ENCODE peak calls at places on chromosome 5, in five cellular contexts. Q, D, A, E and Z are unnamed samples. For H3K9me3, the result is how much of the 10 kb centered on the place peaks cover.

GRCh38 chr5:21654-22233 is 70.2 kb upstream of the PLEKHG4B start:
- DNase-seq in Q (no peak), D (no peak), A (peak), E (no peak), Z (no peak)

GRCh38 chr5:173969167-173970049 is 19.6 kb upstream of the C5orf47 start:
- DNase-seq in Q (no peak), D (no peak), A (peak), E (peak), Z (no peak)

GRCh38 chr5:54173251-54173650 is 137.1 kb downstream of the ARL15 start:
- DNase-seq in Q (no peak), D (no peak), A (no peak), E (no peak), Z (no peak)

GRCh38 chr5:124512236-124512635 is 234.2 kb downstream of the ZNF608 start:
- DNase-seq in Q (no peak), D (no peak), A (no peak), E (no peak), Z (no peak)

GRCh38 chr5:95284512-95285405 is at the start of gene MCTP1:
- DNase-seq in Q (no peak), D (no peak), A (peak), E (no peak), Z (no peak)

GRCh38 chr5:163790497-163790896 is 285.1 kb downstream of the MAT2B start:
- DNase-seq in Q (no peak), D (no peak), A (no peak), E (no peak), Z (no peak)

GRCh38 chr5:33238826-33239670 is 201.7 kb upstream of the TARS1 start:
- DNase-seq in Q (no peak), D (no peak), A (no peak), E (no peak), Z (no peak)

GRCh38 chr5:149030392-149030791 is 32.5 kb downstream of the SH3TC2 start:
- DNase-seq in Q (no peak), D (no peak), A (no peak), E (no peak), Z (no peak)

GRCh38 chr5:82719368-82719767 is 357.8 kb downstream of the TMEM167A start:
- DNase-seq in Q (no peak), D (no peak), A (no peak), E (no peak), Z (no peak)

GRCh38 chr5:77775773-77776605 is at the start of gene TBCA:
- DNase-seq in Q (peak), D (peak), A (peak), E (peak), Z (peak)

GRCh38 chr5:59731829-59732228 is 161.7 kb downstream of the PDE4D start:
- DNase-seq in Q (no peak), D (no peak), A (no peak), E (no peak), Z (no peak)

GRCh38 chr5:163189023-163189553 is 248.3 kb upstream of the CCNG1 start:
- DNase-seq in Q (no peak), D (no peak), A (no peak), E (no peak), Z (no peak)

GRCh38 chr5:68548959-68549676 is 333.6 kb downstream of the PIK3R1 start:
- DNase-seq in Q (no peak), D (no peak), A (peak), E (peak), Z (no peak)

DNA sequence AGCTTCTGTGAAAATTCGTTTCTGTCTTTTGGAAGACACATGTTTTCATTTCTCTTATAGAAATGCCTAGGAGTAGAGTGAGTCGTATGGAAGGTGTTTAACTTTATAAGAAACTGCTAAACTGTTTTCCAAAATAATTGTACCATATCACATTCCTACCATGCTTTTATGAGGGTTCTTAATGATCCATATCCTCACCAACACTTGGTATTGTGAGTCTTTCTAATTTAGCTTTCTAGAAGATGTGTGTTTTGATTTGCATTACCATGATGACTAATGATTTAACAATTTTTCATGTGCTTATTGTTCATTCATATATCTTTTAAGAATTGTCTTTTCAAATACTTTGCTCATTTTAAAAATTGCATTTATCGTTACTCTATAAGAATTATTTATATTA is 223.6 kb downstream of the COMMD10 start:
- DNase-seq in Q (no peak), D (no peak), A (no peak), E (no peak), Z (no peak)
- H3K9me3 ChIP-seq in Q (under half), D (under half), A (under half), E (under half), Z (under half)

DNA sequence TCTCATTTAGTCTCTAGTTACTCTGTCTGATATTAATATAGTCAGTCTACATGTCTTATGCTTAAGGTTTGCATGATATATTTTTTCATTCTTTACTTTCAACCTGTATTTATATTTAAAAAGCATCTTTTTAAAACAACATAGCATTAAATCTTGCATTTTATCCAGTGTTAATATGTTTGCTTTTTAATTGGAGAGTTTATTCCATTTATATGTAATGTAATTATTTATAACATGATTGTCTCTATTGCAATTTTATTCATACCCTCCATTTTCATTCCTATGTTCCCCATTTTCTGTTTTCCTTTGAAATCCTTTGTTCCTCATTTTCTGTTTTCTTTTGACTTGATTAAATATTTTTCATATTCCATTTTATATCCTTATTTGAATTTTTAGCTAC is 13.3 kb downstream of the PCDHB15 start:
- DNase-seq in Q (no peak), D (no peak), A (no peak), E (no peak), Z (no peak)
- H3K9me3 ChIP-seq in Q (half or more), D (under half), A (half or more), E (half or more), Z (under half)

DNA sequence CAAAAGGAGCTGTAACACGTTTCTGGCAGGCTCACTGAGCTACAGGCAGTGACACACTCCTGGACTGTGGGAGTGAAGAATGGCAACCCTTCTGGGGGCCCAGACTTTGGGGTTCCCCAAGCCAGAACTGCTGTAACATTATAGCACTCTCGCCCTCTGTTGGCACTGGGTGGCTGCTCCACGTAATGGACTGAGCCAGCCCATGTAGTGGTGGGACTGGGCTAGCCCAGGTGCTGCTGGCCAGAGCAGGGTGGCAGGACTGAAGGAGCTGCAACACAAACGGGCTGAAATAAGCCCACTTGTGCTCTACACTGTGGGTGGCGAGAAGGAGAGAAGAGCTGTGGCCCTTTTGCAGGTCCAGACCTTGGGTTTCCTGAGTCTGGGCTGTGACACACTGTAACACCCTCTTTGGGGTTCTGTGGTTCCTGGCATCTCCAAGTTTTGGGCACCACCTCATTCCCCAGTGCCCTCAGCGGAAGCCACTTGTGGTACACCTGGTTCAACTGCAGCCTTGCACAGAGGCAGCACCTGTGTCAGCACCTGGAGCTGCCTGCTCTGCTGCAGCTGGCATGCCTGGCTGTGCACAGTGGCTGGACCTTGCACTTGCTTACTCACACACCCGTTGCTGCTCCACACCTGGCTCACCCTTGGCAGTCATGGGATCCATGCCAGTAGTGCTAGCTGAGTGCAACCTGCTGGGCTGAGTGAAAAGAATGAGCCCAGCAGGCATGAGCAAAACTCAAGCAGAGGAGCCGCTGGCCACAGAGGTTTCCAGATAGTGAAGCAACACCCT is 95.0 kb upstream of the PRR16 start:
- DNase-seq in Q (no peak), D (no peak), A (no peak), E (peak), Z (no peak)
- H3K9me3 ChIP-seq in Q (under half), D (under half), A (under half), E (under half), Z (under half)

GRCh38 chr5:135484563-135485157 is 32.5 kb upstream of the TIFAB start:
- DNase-seq in Q (no peak), D (no peak), A (no peak), E (no peak), Z (no peak)

GRCh38 chr5:135481387-135481786 is 29.2 kb upstream of the TIFAB start:
- DNase-seq in Q (no peak), D (no peak), A (no peak), E (no peak), Z (no peak)

GRCh38 chr5:135482383-135482933 is 30.3 kb upstream of the TIFAB start:
- DNase-seq in Q (no peak), D (no peak), A (no peak), E (peak), Z (no peak)

GRCh38 chr5:135483254-135483653 is 31.1 kb upstream of the TIFAB start:
- DNase-seq in Q (no peak), D (no peak), A (no peak), E (no peak), Z (no peak)

GRCh38 chr5:135481908-135482307 is 29.8 kb upstream of the TIFAB start:
- DNase-seq in Q (no peak), D (no peak), A (no peak), E (no peak), Z (no peak)
- H3K9me3 ChIP-seq in Q (under half), D (under half), A (under half), E (under half), Z (under half)

DNA sequence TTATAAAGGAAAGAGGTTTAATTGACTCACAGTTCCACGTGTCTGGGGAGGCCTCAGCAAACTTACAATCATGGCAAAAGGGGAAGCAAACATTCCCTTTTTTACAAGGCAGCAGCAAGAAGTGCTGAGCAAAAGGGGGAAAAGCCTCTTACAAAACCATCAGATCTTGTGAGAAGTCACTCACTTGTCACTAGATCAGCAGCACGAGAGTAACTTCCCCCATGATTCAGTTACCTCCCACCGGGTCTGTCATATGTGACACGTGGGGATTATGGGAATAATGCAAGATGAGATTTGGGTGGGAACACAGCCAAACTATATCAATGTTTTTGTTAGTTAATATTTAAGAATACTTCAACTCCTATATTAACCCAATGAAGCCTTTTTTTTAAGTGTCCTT is 275.2 kb upstream of the CDH9 start:
- DNase-seq in Q (no peak), D (no peak), A (no peak), E (no peak), Z (no peak)
- H3K9me3 ChIP-seq in Q (under half), D (under half), A (under half), E (under half), Z (under half)

GRCh38 chr5:110824936-110825441 is 86.2 kb downstream of the SLC25A46 start:
- DNase-seq in Q (no peak), D (no peak), A (no peak), E (no peak), Z (no peak)
- H3K9me3 ChIP-seq in Q (under half), D (under half), A (under half), E (half or more), Z (under half)

DNA sequence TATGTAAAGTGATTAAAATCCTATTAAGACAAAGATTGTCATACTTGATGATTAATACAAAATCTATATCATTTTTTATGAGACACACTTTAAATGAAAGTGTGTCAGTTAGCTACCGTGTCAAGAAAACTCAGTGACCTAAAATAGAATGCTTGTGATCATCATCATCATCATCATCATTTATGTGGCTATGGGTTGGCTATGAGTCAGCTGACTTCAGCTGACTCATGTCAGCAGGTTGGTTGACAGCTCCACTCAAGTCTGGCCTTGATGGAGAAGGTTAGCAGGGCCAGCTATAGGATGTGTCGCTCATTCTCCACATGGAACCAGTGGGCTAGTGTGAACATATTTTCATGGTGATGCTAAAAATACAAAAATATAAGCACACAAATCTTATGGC is 43.8 kb upstream of the ZNF300 start:
- DNase-seq in Q (no peak), D (no peak), A (no peak), E (no peak), Z (no peak)
- H3K9me3 ChIP-seq in Q (under half), D (under half), A (half or more), E (half or more), Z (under half)

GRCh38 chr5:141419074-141419880 is 1.6 kb upstream of the PCDHGA11 start:
- DNase-seq in Q (no peak), D (no peak), A (no peak), E (no peak), Z (no peak)

GRCh38 chr5:141422742-141423291 is 2.0 kb downstream of the PCDHGA11 start:
- DNase-seq in Q (no peak), D (no peak), A (no peak), E (no peak), Z (no peak)

GRCh38 chr5:141421489-141421855 is 621 bp downstream of the PCDHGA11 start:
- DNase-seq in Q (no peak), D (no peak), A (no peak), E (no peak), Z (no peak)

GRCh38 chr5:141420855-141421488 is at the start of gene PCDHGA11:
- DNase-seq in Q (no peak), D (no peak), A (no peak), E (no peak), Z (no peak)
- H3K9me3 ChIP-seq in Q (half or more), D (under half), A (half or more), E (under half), Z (under half)